ENCODE peak calls at places on chromosomes 5 and 9, in eight cellular contexts. U, W, R, X, C, J, L and G are unnamed samples.

GRCh38 chr5:139650689-139651501 is 2.7 kb downstream of the CXXC5 start:
- DNase-seq in U (no peak), W (no peak), R (no peak), X (no peak), C (no peak), J (peak), L (no peak), G (no peak)

GRCh38 chr5:87101321-87101720 is 166.4 kb upstream of the RASA1 start:
- DNase-seq in U (no peak), W (no peak), R (no peak), X (no peak), C (no peak), J (no peak), L (no peak), G (no peak)

GRCh38 chr5:151157426-151158286 is at the start of gene ANXA6:
- DNase-seq in U (peak), W (peak), R (peak), X (peak), C (peak), J (peak), L (peak), G (peak)

GRCh38 chr9:110886832-110887231 is 151.4 kb downstream of the LPAR1 start:
- DNase-seq in U (no peak), W (peak), R (no peak), X (no peak), C (peak), J (no peak), L (no peak), G (no peak)

GRCh38 chr5:109388407-109388806 is 21.4 kb downstream of the PJA2 start:
- DNase-seq in U (no peak), W (peak), R (no peak), X (no peak), C (no peak), J (no peak), L (no peak), G (no peak)

GRCh38 chr5:67998709-67999251 is 216.8 kb upstream of the PIK3R1 start:
- DNase-seq in U (no peak), W (peak), R (peak), X (no peak), C (peak), J (no peak), L (peak), G (peak)

GRCh38 chr5:127518319-127518621 is 830 bp downstream of the PRRC1 start:
- DNase-seq in U (no peak), W (peak), R (no peak), X (no peak), C (peak), J (no peak), L (no peak), G (no peak)

GRCh38 chr9:130042406-130042930 is 521 bp downstream of the FNBP1 start:
- DNase-seq in U (peak), W (no peak), R (peak), X (no peak), C (peak), J (no peak), L (no peak), G (no peak)

GRCh38 chr5:82168294-82168693 is 109.9 kb downstream of the RPS23 start:
- DNase-seq in U (no peak), W (no peak), R (no peak), X (no peak), C (no peak), J (no peak), L (no peak), G (no peak)

GRCh38 chr9:95626885-95627558 is 110.3 kb upstream of the PTCH1 start:
- DNase-seq in U (peak), W (no peak), R (peak), X (peak), C (no peak), J (no peak), L (no peak), G (no peak)

GRCh38 chr9:86659413-86660046 is 287.8 kb downstream of the GAS1 start:
- DNase-seq in U (no peak), W (peak), R (no peak), X (no peak), C (peak), J (no peak), L (no peak), G (no peak)

GRCh38 chr5:151784141-151784540 is 12.4 kb downstream of the G3BP1 start:
- DNase-seq in U (no peak), W (no peak), R (no peak), X (no peak), C (no peak), J (no peak), L (no peak), G (no peak)

GRCh38 chr5:82901281-82901888 is 175.8 kb downstream of the TMEM167A start:
- DNase-seq in U (no peak), W (no peak), R (no peak), X (no peak), C (no peak), J (no peak), L (no peak), G (no peak)

GRCh38 chr9:95111716-95112115 is 205.8 kb downstream of the FANCC start:
- DNase-seq in U (no peak), W (no peak), R (no peak), X (no peak), C (no peak), J (no peak), L (no peak), G (no peak)

GRCh38 chr9:120214331-120214730 is 365.6 kb downstream of the CDK5RAP2 start:
- DNase-seq in U (no peak), W (no peak), R (no peak), X (no peak), C (no peak), J (no peak), L (no peak), G (no peak)

GRCh38 chr9:131290039-131290766 is 680 bp downstream of the PLPP7 start:
- DNase-seq in U (no peak), W (no peak), R (no peak), X (no peak), C (no peak), J (no peak), L (no peak), G (no peak)

GRCh38 chr9:116471093-116471906 is 215.8 kb upstream of the TRIM32 start:
- DNase-seq in U (no peak), W (no peak), R (peak), X (no peak), C (no peak), J (no peak), L (no peak), G (no peak)

GRCh38 chr9:101977614-101978210 is 239.3 kb upstream of the GRIN3A start:
- DNase-seq in U (no peak), W (peak), R (no peak), X (no peak), C (peak), J (no peak), L (peak), G (peak)

GRCh38 chr5:129306725-129307124 is 153.4 kb upstream of the ADAMTS19 start:
- DNase-seq in U (no peak), W (no peak), R (no peak), X (no peak), C (no peak), J (no peak), L (no peak), G (no peak)

GRCh38 chr9:114027901-114028465 is 50.1 kb downstream of the AMBP start:
- DNase-seq in U (no peak), W (no peak), R (no peak), X (no peak), C (no peak), J (no peak), L (no peak), G (no peak)

GRCh38 chr5:62786099-62786498 is 207.5 kb downstream of the LRRC70 start:
- DNase-seq in U (no peak), W (no peak), R (no peak), X (no peak), C (no peak), J (no peak), L (no peak), G (no peak)

GRCh38 chr5:127410906-127411780 is 106.3 kb upstream of the PRRC1 start:
- DNase-seq in U (no peak), W (no peak), R (no peak), X (no peak), C (no peak), J (no peak), L (no peak), G (no peak)

GRCh38 chr5:208449-209114 is 9.4 kb downstream of the CCDC127 start:
- DNase-seq in U (no peak), W (no peak), R (no peak), X (no peak), C (no peak), J (no peak), L (no peak), G (no peak)

GRCh38 chr9:127076860-127077657 is 45.4 kb downstream of the ANGPTL2 start:
- DNase-seq in U (no peak), W (no peak), R (no peak), X (no peak), C (no peak), J (no peak), L (no peak), G (no peak)

GRCh38 chr9:69885931-69886330 is 65.3 kb downstream of the CFAP95 start:
- DNase-seq in U (no peak), W (no peak), R (no peak), X (no peak), C (no peak), J (peak), L (no peak), G (no peak)

GRCh38 chr9:78424299-78424698 is 127.4 kb downstream of the PSAT1 start:
- DNase-seq in U (no peak), W (no peak), R (no peak), X (no peak), C (no peak), J (no peak), L (no peak), G (no peak)

GRCh38 chr5:14238272-14238671 is 95.1 kb downstream of the TRIO start:
- DNase-seq in U (no peak), W (no peak), R (no peak), X (no peak), C (no peak), J (no peak), L (no peak), G (no peak)

GRCh38 chr5:90849939-90850338 is 291.3 kb downstream of the ADGRV1 start:
- DNase-seq in U (no peak), W (no peak), R (no peak), X (no peak), C (no peak), J (no peak), L (peak), G (no peak)

GRCh38 chr9:89536618-89537017 is 38.7 kb upstream of the SEMA4D start:
- DNase-seq in U (no peak), W (no peak), R (no peak), X (peak), C (no peak), J (no peak), L (no peak), G (no peak)